ENCODE peak calls at places on chromosomes 12 and 14, in six cellular contexts. One of them, this sample, is unnamed.

GRCh38 chr12:106113446-106114083 is 25.2 kb downstream of the NUAK1 start:
- DNase-seq in NCI-H1092 treated with DMSO at 0.1 percent for 48 hours: no peak
- DNase-seq in RWPE2: no peak
- DNase-seq in RWPE1: peak
- DNase-seq in neuronal stem cell: no peak
- DNase-seq in hypothalamus: no peak
- DNase-seq in this sample: no peak

GRCh38 chr12:39902823-39903222 is 203.1 kb downstream of the SLC2A13 start:
- DNase-seq in hypothalamus: no peak
- DNase-seq in RWPE2: no peak
- DNase-seq in NCI-H1092 treated with DMSO at 0.1 percent for 48 hours: no peak
- DNase-seq in neuronal stem cell: no peak
- DNase-seq in RWPE1: peak
- DNase-seq in this sample: no peak

GRCh38 chr12:79098530-79098929 is 234.0 kb downstream of the SYT1 start:
- DNase-seq in NCI-H1092 treated with DMSO at 0.1 percent for 48 hours: no peak
- DNase-seq in RWPE1: no peak
- DNase-seq in hypothalamus: no peak
- DNase-seq in neuronal stem cell: no peak
- DNase-seq in RWPE2: no peak
- DNase-seq in this sample: no peak

GRCh38 chr14:50082784-50083466 is 33.4 kb downstream of the VCPKMT start:
- DNase-seq in NCI-H1092 treated with DMSO at 0.1 percent for 48 hours: no peak
- DNase-seq in RWPE1: no peak
- DNase-seq in RWPE2: no peak
- DNase-seq in hypothalamus: no peak
- DNase-seq in neuronal stem cell: no peak
- DNase-seq in this sample: no peak

GRCh38 chr12:93572712-93573551 is 457 bp downstream of the SOCS2 start:
- DNase-seq in RWPE2: peak
- DNase-seq in neuronal stem cell: peak
- DNase-seq in RWPE1: no peak
- DNase-seq in hypothalamus: no peak
- DNase-seq in NCI-H1092 treated with DMSO at 0.1 percent for 48 hours: no peak
- DNase-seq in this sample: no peak

GRCh38 chr12:91009319-91009950 is 4.7 kb upstream of the EPYC start:
- DNase-seq in neuronal stem cell: no peak
- DNase-seq in hypothalamus: no peak
- DNase-seq in RWPE2: no peak
- DNase-seq in NCI-H1092 treated with DMSO at 0.1 percent for 48 hours: peak
- DNase-seq in RWPE1: no peak
- DNase-seq in this sample: no peak

GRCh38 chr12:55797068-55797467 is 20.5 kb downstream of the SARNP start:
- DNase-seq in RWPE1: no peak
- DNase-seq in hypothalamus: no peak
- DNase-seq in RWPE2: no peak
- DNase-seq in neuronal stem cell: peak
- DNase-seq in NCI-H1092 treated with DMSO at 0.1 percent for 48 hours: no peak
- DNase-seq in this sample: peak

GRCh38 chr12:2003676-2004112 is 563 bp downstream of the DCP1B start:
- DNase-seq in RWPE1: peak
- DNase-seq in NCI-H1092 treated with DMSO at 0.1 percent for 48 hours: peak
- DNase-seq in hypothalamus: no peak
- DNase-seq in RWPE2: no peak
- DNase-seq in neuronal stem cell: no peak
- DNase-seq in this sample: no peak

GRCh38 chr14:35985504-35986218 is 159.5 kb downstream of the BRMS1L start:
- DNase-seq in NCI-H1092 treated with DMSO at 0.1 percent for 48 hours: no peak
- DNase-seq in RWPE1: no peak
- DNase-seq in neuronal stem cell: no peak
- DNase-seq in RWPE2: no peak
- DNase-seq in hypothalamus: no peak
- DNase-seq in this sample: no peak

GRCh38 chr14:37036669-37037341 is 135.6 kb downstream of the SLC25A21 start:
- DNase-seq in hypothalamus: no peak
- DNase-seq in RWPE1: peak
- DNase-seq in RWPE2: no peak
- DNase-seq in NCI-H1092 treated with DMSO at 0.1 percent for 48 hours: no peak
- DNase-seq in neuronal stem cell: no peak
- DNase-seq in this sample: no peak

GRCh38 chr14:92471919-92472318 is 41.7 kb upstream of the RIN3 start:
- DNase-seq in RWPE1: peak
- DNase-seq in RWPE2: peak
- DNase-seq in NCI-H1092 treated with DMSO at 0.1 percent for 48 hours: no peak
- DNase-seq in neuronal stem cell: no peak
- DNase-seq in hypothalamus: no peak
- DNase-seq in this sample: peak

GRCh38 chr12:57377103-57377840 is 53.6 kb downstream of the R3HDM2 start:
- DNase-seq in hypothalamus: no peak
- DNase-seq in neuronal stem cell: no peak
- DNase-seq in NCI-H1092 treated with DMSO at 0.1 percent for 48 hours: no peak
- DNase-seq in RWPE1: peak
- DNase-seq in RWPE2: no peak
- DNase-seq in this sample: no peak

GRCh38 chr14:101230161-101230850 is 326.8 kb upstream of the RTL1 start:
- DNase-seq in RWPE2: no peak
- DNase-seq in NCI-H1092 treated with DMSO at 0.1 percent for 48 hours: no peak
- DNase-seq in neuronal stem cell: no peak
- DNase-seq in RWPE1: no peak
- DNase-seq in hypothalamus: no peak
- DNase-seq in this sample: no peak

GRCh38 chr14:59215757-59216156 is 27.3 kb downstream of the DAAM1 start:
- DNase-seq in RWPE2: no peak
- DNase-seq in NCI-H1092 treated with DMSO at 0.1 percent for 48 hours: no peak
- DNase-seq in hypothalamus: no peak
- DNase-seq in neuronal stem cell: no peak
- DNase-seq in RWPE1: no peak
- DNase-seq in this sample: no peak

GRCh38 chr14:92780444-92780843 is 13.7 kb upstream of the GOLGA5 start:
- DNase-seq in NCI-H1092 treated with DMSO at 0.1 percent for 48 hours: no peak
- DNase-seq in RWPE2: no peak
- DNase-seq in RWPE1: no peak
- DNase-seq in hypothalamus: no peak
- DNase-seq in neuronal stem cell: no peak
- DNase-seq in this sample: peak

GRCh38 chr12:6914246-6914947 is at the start of gene ENO2:
- DNase-seq in hypothalamus: peak
- DNase-seq in neuronal stem cell: peak
- DNase-seq in RWPE1: no peak
- DNase-seq in RWPE2: no peak
- DNase-seq in NCI-H1092 treated with DMSO at 0.1 percent for 48 hours: peak
- DNase-seq in this sample: peak

GRCh38 chr12:18703326-18703725 is 34.5 kb downstream of the PLCZ1 start:
- DNase-seq in neuronal stem cell: no peak
- DNase-seq in RWPE1: no peak
- DNase-seq in hypothalamus: no peak
- DNase-seq in NCI-H1092 treated with DMSO at 0.1 percent for 48 hours: no peak
- DNase-seq in RWPE2: no peak
- DNase-seq in this sample: no peak